ENCODE peak calls at places on chromosomes 4 and X, in nine cellular contexts. M, O, V, D, H, K, R, I and X are unnamed samples.

GRCh38 chr4:56575820-56576429 is 70.3 kb downstream of the ARL9 start:
- DNase-seq in M (peak), O (no peak), V (peak), D (peak), H (no peak), K (no peak), R (no peak), I (no peak), X (peak)

GRCh38 chr4:81466841-81467671 is 4.7 kb downstream of the RASGEF1B start:
- DNase-seq in M (no peak), O (peak), V (no peak), D (peak), H (peak), K (peak), R (no peak), I (peak), X (no peak)

GRCh38 chrX:99353412-99353811 is 1056.7 kb downstream of the PCDH19 start:
- DNase-seq in M (no peak), O (no peak), V (no peak), D (no peak), H (no peak), K (no peak), R (no peak), I (no peak), X (no peak)

GRCh38 chrX:83845397-83845796 is 15.5 kb upstream of the CYLC1 start:
- DNase-seq in M (no peak), O (peak), V (peak), D (no peak), H (no peak), K (no peak), R (no peak), I (no peak), X (peak)

GRCh38 chr4:124459196-124459921 is 253.2 kb downstream of the ANKRD50 start:
- DNase-seq in M (no peak), O (no peak), V (no peak), D (no peak), H (no peak), K (no peak), R (no peak), I (no peak), X (no peak)

GRCh38 chrX:40834225-40834624 is 98.9 kb upstream of the MED14 start:
- DNase-seq in M (no peak), O (no peak), V (no peak), D (no peak), H (no peak), K (no peak), R (no peak), I (no peak), X (no peak)

GRCh38 chrX:5648941-5649568 is 579.6 kb downstream of the NLGN4X start:
- DNase-seq in M (no peak), O (no peak), V (no peak), D (no peak), H (peak), K (no peak), R (no peak), I (no peak), X (no peak)

GRCh38 chrX:143240658-143241057 is 214.9 kb downstream of the SPANXN4 start:
- DNase-seq in M (no peak), O (no peak), V (no peak), D (no peak), H (no peak), K (no peak), R (no peak), I (no peak), X (no peak)

GRCh38 chr4:105937759-105938158 is 42.5 kb downstream of the NPNT start:
- DNase-seq in M (no peak), O (no peak), V (no peak), D (no peak), H (no peak), K (no peak), R (no peak), I (no peak), X (no peak)